ENCODE peak calls at places on chromosome 12, in eight cellular contexts. One of them, this sample, is unnamed.

GRCh38 chr12:50564948-50565297 is 60.1 kb downstream of the DIP2B start:
- DNase-seq in GM12878: no peak
- DNase-seq in A549: no peak
- DNase-seq in H1: no peak
- DNase-seq in K562: no peak
- DNase-seq in endothelial cell of umbilical vein: no peak
- DNase-seq in HepG2: no peak
- DNase-seq in HCT116: no peak
- DNase-seq in this sample: no peak

GRCh38 chr12:126191037-126191891 is 1126.0 kb downstream of the AACS start:
- DNase-seq in GM12878: no peak
- DNase-seq in K562: no peak
- DNase-seq in HepG2: no peak
- DNase-seq in H1: peak; percentile 23
- DNase-seq in HCT116: no peak
- DNase-seq in endothelial cell of umbilical vein: no peak
- DNase-seq in A549: no peak
- DNase-seq in this sample: no peak

GRCh38 chr12:39830862-39831520 is 211.4 kb upstream of the ABCD2 start:
- DNase-seq in H1: no peak
- DNase-seq in A549: no peak
- DNase-seq in K562: no peak
- DNase-seq in GM12878: no peak
- DNase-seq in HCT116: no peak
- DNase-seq in endothelial cell of umbilical vein: no peak
- DNase-seq in HepG2: no peak
- DNase-seq in this sample: no peak

GRCh38 chr12:131379758-131380157 is 331.1 kb upstream of the SFSWAP start:
- DNase-seq in H1: no peak
- DNase-seq in GM12878: no peak
- DNase-seq in K562: no peak
- DNase-seq in HCT116: no peak
- DNase-seq in A549: no peak
- DNase-seq in HepG2: no peak
- DNase-seq in endothelial cell of umbilical vein: no peak
- DNase-seq in this sample: no peak

GRCh38 chr12:47771304-47771703 is 1.7 kb upstream of the SLC48A1 start:
- DNase-seq in HepG2: no peak
- DNase-seq in K562: no peak
- DNase-seq in H1: no peak
- DNase-seq in A549: no peak
- DNase-seq in GM12878: no peak
- DNase-seq in HCT116: no peak
- DNase-seq in endothelial cell of umbilical vein: no peak
- DNase-seq in this sample: no peak

GRCh38 chr12:90407841-90408240 is 547.1 kb downstream of the CCER1 start:
- DNase-seq in H1: no peak
- DNase-seq in GM12878: no peak
- DNase-seq in endothelial cell of umbilical vein: peak; percentile 6
- DNase-seq in HCT116: peak; percentile 1
- DNase-seq in HepG2: no peak
- DNase-seq in A549: no peak
- DNase-seq in K562: no peak
- DNase-seq in this sample: peak; percentile 33

GRCh38 chr12:92381856-92382255 is 236.2 kb upstream of the BTG1 start:
- DNase-seq in GM12878: no peak
- DNase-seq in H1: no peak
- DNase-seq in HepG2: no peak
- DNase-seq in A549: no peak
- DNase-seq in K562: no peak
- DNase-seq in HCT116: no peak
- DNase-seq in endothelial cell of umbilical vein: no peak
- DNase-seq in this sample: no peak

GRCh38 chr12:14841761-14842160 is 1.6 kb downstream of the ART4 start:
- DNase-seq in K562: no peak
- DNase-seq in A549: peak; percentile 46
- DNase-seq in H1: no peak
- DNase-seq in endothelial cell of umbilical vein: peak; percentile 93
- DNase-seq in HepG2: peak; percentile 85
- DNase-seq in GM12878: no peak
- DNase-seq in HCT116: no peak
- DNase-seq in this sample: no peak

GRCh38 chr12:13339538-13339937 is 143.0 kb downstream of the EMP1 start:
- DNase-seq in A549: peak; percentile 49
- DNase-seq in H1: no peak
- DNase-seq in HCT116: peak; percentile 91
- DNase-seq in HepG2: peak; percentile 1
- DNase-seq in K562: no peak
- DNase-seq in endothelial cell of umbilical vein: no peak
- DNase-seq in GM12878: no peak
- DNase-seq in this sample: no peak

GRCh38 chr12:1425396-1425729 is 169.0 kb downstream of the FBXL14 start:
- DNase-seq in GM12878: no peak
- DNase-seq in HepG2: no peak
- DNase-seq in A549: no peak
- DNase-seq in endothelial cell of umbilical vein: no peak
- DNase-seq in K562: no peak
- DNase-seq in H1: no peak
- DNase-seq in HCT116: no peak
- DNase-seq in this sample: no peak

GRCh38 chr12:116352315-116352835 is 74.9 kb upstream of the MED13L start:
- DNase-seq in K562: no peak
- DNase-seq in HepG2: no peak
- DNase-seq in A549: no peak
- DNase-seq in GM12878: no peak
- DNase-seq in H1: no peak
- DNase-seq in endothelial cell of umbilical vein: no peak
- DNase-seq in HCT116: no peak
- DNase-seq in this sample: peak; percentile 40

GRCh38 chr12:89427508-89428156 is 75.3 kb upstream of the DUSP6 start:
- DNase-seq in GM12878: peak; percentile 7
- DNase-seq in K562: no peak
- DNase-seq in HepG2: no peak
- DNase-seq in H1: no peak
- DNase-seq in HCT116: no peak
- DNase-seq in A549: no peak
- DNase-seq in endothelial cell of umbilical vein: no peak
- DNase-seq in this sample: peak; percentile 64

GRCh38 chr12:26823391-26823790 is 9.6 kb downstream of the ITPR2 start:
- DNase-seq in H1: no peak
- DNase-seq in GM12878: no peak
- DNase-seq in HepG2: no peak
- DNase-seq in endothelial cell of umbilical vein: no peak
- DNase-seq in A549: no peak
- DNase-seq in HCT116: no peak
- DNase-seq in K562: no peak
- DNase-seq in this sample: no peak

GRCh38 chr12:52380271-52380694 is 5.2 kb downstream of the KRT84 start:
- DNase-seq in endothelial cell of umbilical vein: peak; percentile 20
- DNase-seq in A549: peak; percentile 52
- DNase-seq in GM12878: no peak
- DNase-seq in HepG2: no peak
- DNase-seq in HCT116: no peak
- DNase-seq in H1: no peak
- DNase-seq in K562: peak; percentile 8
- DNase-seq in this sample: peak; percentile 39

DNA sequence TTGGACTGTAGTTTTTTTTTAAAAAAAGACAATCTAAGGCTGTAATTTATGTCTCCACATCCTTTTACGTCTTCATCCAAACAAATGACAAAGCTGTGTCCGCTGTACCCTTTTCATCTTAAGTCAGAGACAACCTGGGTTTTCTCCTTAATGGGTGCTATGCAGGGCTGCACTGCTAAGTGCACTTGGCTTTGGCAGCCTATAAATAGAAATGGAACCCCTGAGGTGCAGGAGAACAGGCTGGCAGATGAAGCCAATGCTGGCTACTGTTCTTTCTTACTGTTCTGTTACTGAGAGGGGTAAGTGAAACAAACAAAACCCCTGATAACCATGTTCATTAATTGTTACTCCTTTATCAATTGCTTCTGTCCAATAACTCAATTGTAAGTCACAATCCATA is 47.1 kb upstream of the KICS2 start:
- DNase-seq in K562: no peak
- DNase-seq in H1: no peak
- DNase-seq in A549: no peak
- DNase-seq in GM12878: no peak
- DNase-seq in endothelial cell of umbilical vein: no peak
- DNase-seq in HCT116: no peak
- DNase-seq in HepG2: no peak
- DNase-seq in this sample: no peak
- TF ChIP-seq MAX in K562: no peak
- TF ChIP-seq MAX in H1: no peak
- TF ChIP-seq MAX in A549: no peak
- TF ChIP-seq MAX in GM12878: no peak
- TF ChIP-seq MAX in endothelial cell of umbilical vein: no peak
- TF ChIP-seq MAX in HCT116: no peak
- TF ChIP-seq MAX in HepG2: no peak
- TF ChIP-seq MAX in this sample: no peak

GRCh38 chr12:3869860-3870259 is 3.3 kb downstream of the PARP11 start:
- DNase-seq in HCT116: no peak
- DNase-seq in endothelial cell of umbilical vein: peak; percentile 25
- DNase-seq in K562: no peak
- DNase-seq in GM12878: no peak
- DNase-seq in H1: no peak
- DNase-seq in A549: no peak
- DNase-seq in HepG2: no peak
- DNase-seq in this sample: no peak

GRCh38 chr12:3863756-3864155 is 9.4 kb downstream of the PARP11 start:
- DNase-seq in K562: no peak
- DNase-seq in endothelial cell of umbilical vein: no peak
- DNase-seq in HepG2: no peak
- DNase-seq in HCT116: no peak
- DNase-seq in GM12878: no peak
- DNase-seq in H1: no peak
- DNase-seq in A549: no peak
- DNase-seq in this sample: no peak

GRCh38 chr12:3872800-3873636 is at the start of gene PARP11:
- DNase-seq in GM12878: peak; percentile 87
- DNase-seq in endothelial cell of umbilical vein: peak; percentile 96
- DNase-seq in HepG2: peak; percentile 91
- DNase-seq in H1: peak; percentile 84
- DNase-seq in A549: peak; percentile 75
- DNase-seq in HCT116: peak; percentile 70
- DNase-seq in K562: peak; percentile 88
- DNase-seq in this sample: peak; percentile 97

DNA sequence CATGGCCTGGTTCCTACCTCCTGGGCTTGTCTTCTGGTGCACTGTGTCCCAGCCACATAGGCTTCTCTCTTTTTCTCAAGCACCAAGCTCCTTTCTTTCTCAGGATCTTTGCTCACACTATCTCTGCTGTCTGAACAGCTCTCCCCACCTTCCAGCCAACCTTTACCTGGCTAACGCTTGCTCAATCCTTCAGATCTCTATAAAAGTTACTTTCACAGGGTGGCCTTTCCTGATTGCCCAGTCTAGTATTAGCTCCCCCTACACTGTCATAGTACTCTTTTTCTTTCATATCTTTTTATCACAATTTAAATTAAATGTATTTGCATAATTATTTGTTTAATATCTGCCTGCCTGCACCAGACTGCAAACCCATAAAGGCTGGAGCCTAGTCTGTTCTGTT is 3.8 kb downstream of the PARP11 start:
- DNase-seq in A549: no peak
- DNase-seq in H1: no peak
- DNase-seq in endothelial cell of umbilical vein: no peak
- DNase-seq in GM12878: no peak
- DNase-seq in HCT116: no peak
- DNase-seq in HepG2: no peak
- DNase-seq in K562: no peak
- DNase-seq in this sample: no peak
- TF ChIP-seq POLR2A in A549: no peak
- TF ChIP-seq POLR2A in H1: no peak
- TF ChIP-seq POLR2A in endothelial cell of umbilical vein: no peak
- TF ChIP-seq POLR2A in GM12878: no peak
- TF ChIP-seq POLR2A in HCT116: no peak
- TF ChIP-seq POLR2A in HepG2: no peak
- TF ChIP-seq POLR2A in K562: no peak
- TF ChIP-seq POLR2A in this sample: no peak

DNA sequence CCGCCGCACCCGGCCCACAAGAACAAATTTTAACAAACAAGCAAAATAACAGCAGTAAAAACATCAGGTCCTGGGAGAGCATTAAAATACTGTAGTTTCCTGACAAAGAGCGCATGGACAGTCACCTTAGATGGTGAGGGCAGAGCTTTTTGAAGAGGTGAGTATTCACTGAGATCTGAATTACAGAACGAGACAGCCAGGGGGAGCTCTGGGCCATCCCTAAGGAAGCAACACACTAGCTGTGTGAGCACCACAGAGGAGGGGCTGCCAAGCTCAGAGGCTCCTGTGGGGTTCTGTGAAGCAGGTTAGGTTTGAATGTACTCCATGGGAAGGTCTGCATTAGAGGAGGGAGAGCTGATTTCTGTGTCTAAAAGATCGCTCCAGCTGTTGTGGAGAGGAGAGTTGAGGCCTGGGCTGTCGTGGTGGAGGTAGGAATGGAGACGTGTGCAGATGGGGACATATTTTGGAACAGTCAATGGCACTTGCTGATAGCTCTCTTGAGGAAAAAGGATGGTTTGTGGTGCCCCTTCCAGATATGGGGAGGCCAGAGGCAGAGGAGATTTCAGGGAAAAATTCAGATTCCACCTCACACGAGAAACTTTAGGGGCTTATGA is 72.9 kb downstream of the TRAFD1 start:
- DNase-seq in A549: peak; percentile 81
- DNase-seq in K562: peak; percentile 77
- DNase-seq in HepG2: peak; percentile 64
- DNase-seq in endothelial cell of umbilical vein: peak; percentile 59
- DNase-seq in H1: peak; percentile 53
- DNase-seq in GM12878: no peak
- DNase-seq in HCT116: peak; percentile 41
- DNase-seq in this sample: peak; percentile 77
- TF ChIP-seq CTCF in A549: peak; percentile 71
- TF ChIP-seq CTCF in K562: peak; percentile 81
- TF ChIP-seq CTCF in HepG2: peak; percentile 84
- TF ChIP-seq CTCF in endothelial cell of umbilical vein: peak; percentile 47
- TF ChIP-seq CTCF in H1: peak; percentile 73
- TF ChIP-seq CTCF in GM12878: peak; percentile 71
- TF ChIP-seq CTCF in HCT116: peak; percentile 71
- TF ChIP-seq CTCF in this sample: peak; percentile 79

DNA sequence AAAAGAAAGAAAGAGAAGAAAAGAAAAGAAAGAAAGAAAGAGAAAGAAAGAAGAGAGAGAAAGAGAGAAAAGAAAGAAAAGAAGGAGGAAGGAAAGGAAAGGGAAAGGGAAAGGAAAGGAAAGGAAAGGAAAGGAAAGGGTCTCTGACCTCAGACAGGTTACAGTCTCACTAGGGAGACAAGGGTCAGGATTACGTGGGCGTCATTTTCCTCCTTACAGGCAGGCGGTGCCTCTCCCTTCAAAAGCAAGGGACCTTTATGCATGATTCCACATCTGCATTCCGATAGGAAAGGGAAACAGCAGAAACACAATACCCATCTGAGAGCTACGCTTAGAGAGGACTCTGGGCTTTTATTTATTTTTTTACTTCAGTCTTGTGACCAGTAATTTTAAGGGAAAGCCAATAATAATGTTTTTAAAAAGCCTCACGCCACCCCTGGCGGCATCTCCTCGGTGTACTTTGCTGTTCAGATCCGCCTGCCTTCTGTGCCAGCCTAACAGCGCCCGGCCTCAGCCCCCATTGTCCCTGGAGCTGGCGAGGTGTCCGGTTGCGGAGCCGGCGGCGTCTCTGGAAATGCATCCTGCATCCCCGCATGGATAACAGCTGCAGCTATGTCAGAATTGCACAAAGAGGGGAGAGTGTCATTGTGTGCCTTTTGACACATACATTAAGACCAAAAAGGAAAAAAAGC is 882 bp upstream of the HIP1R start:
- DNase-seq in HCT116: peak; percentile 35
- DNase-seq in H1: peak; percentile 25
- DNase-seq in HepG2: peak; percentile 58
- DNase-seq in A549: peak; percentile 82
- DNase-seq in GM12878: no peak
- DNase-seq in endothelial cell of umbilical vein: peak; percentile 83
- DNase-seq in K562: peak; percentile 43
- DNase-seq in this sample: peak; percentile 36
- TF ChIP-seq MAX in HCT116: no peak
- TF ChIP-seq MAX in H1: no peak
- TF ChIP-seq MAX in HepG2: no peak
- TF ChIP-seq MAX in A549: peak; percentile 53
- TF ChIP-seq MAX in GM12878: no peak
- TF ChIP-seq MAX in endothelial cell of umbilical vein: no peak
- TF ChIP-seq MAX in K562: no peak
- TF ChIP-seq MAX in this sample: no peak

This sample was measured in NB4.